ENCODE peak calls at places on chromosome 16, in five cellular contexts. One of them, this sample, is unnamed.

GRCh38 chr16:11833951-11834695 is 17.2 kb downstream of the RSL1D1 start:
- DNase-seq in fibroblast of the aortic adventitia: peak; percentile 67
- DNase-seq in stimulated activated effector memory CD8-positive, alpha-beta T cell treated with anti-CD3 and anti-CD28 coated beads, Interleukin-12 subunit alpha, Interleukin-12 subunit beta, amount 100 ng/mL, for 72 hours: no peak
- DNase-seq in posterior cingulate gyrus: no peak
- DNase-seq in stimulated activated naive CD4-positive, alpha-beta T cell: no peak
- DNase-seq in this sample: no peak

GRCh38 chr16:760498-761343 is at the start of gene MSLN:
- DNase-seq in fibroblast of the aortic adventitia: no peak
- DNase-seq in stimulated activated naive CD4-positive, alpha-beta T cell: no peak
- DNase-seq in stimulated activated effector memory CD8-positive, alpha-beta T cell treated with anti-CD3 and anti-CD28 coated beads, Interleukin-12 subunit alpha, Interleukin-12 subunit beta, amount 100 ng/mL, for 72 hours: no peak
- DNase-seq in posterior cingulate gyrus: no peak
- DNase-seq in this sample: no peak

GRCh38 chr16:73389075-73389474 is 341.1 kb upstream of the ZFHX3 start:
- DNase-seq in fibroblast of the aortic adventitia: no peak
- DNase-seq in stimulated activated naive CD4-positive, alpha-beta T cell: no peak
- DNase-seq in stimulated activated effector memory CD8-positive, alpha-beta T cell treated with anti-CD3 and anti-CD28 coated beads, Interleukin-12 subunit alpha, Interleukin-12 subunit beta, amount 100 ng/mL, for 72 hours: no peak
- DNase-seq in posterior cingulate gyrus: no peak
- DNase-seq in this sample: no peak

GRCh38 chr16:82629441-82630027 is 2.8 kb downstream of the CDH13 start:
- DNase-seq in stimulated activated naive CD4-positive, alpha-beta T cell: no peak
- DNase-seq in posterior cingulate gyrus: no peak
- DNase-seq in stimulated activated effector memory CD8-positive, alpha-beta T cell treated with anti-CD3 and anti-CD28 coated beads, Interleukin-12 subunit alpha, Interleukin-12 subunit beta, amount 100 ng/mL, for 72 hours: no peak
- DNase-seq in fibroblast of the aortic adventitia: peak; percentile 87
- DNase-seq in this sample: no peak

GRCh38 chr16:80852261-80852872 is 48.0 kb upstream of the CDYL2 start:
- DNase-seq in stimulated activated effector memory CD8-positive, alpha-beta T cell treated with anti-CD3 and anti-CD28 coated beads, Interleukin-12 subunit alpha, Interleukin-12 subunit beta, amount 100 ng/mL, for 72 hours: peak; percentile 3
- DNase-seq in stimulated activated naive CD4-positive, alpha-beta T cell: no peak
- DNase-seq in fibroblast of the aortic adventitia: peak; percentile 24
- DNase-seq in posterior cingulate gyrus: no peak
- DNase-seq in this sample: no peak

GRCh38 chr16:67040906-67041305 is 12.0 kb downstream of the CBFB start:
- DNase-seq in posterior cingulate gyrus: no peak
- DNase-seq in stimulated activated effector memory CD8-positive, alpha-beta T cell treated with anti-CD3 and anti-CD28 coated beads, Interleukin-12 subunit alpha, Interleukin-12 subunit beta, amount 100 ng/mL, for 72 hours: no peak
- DNase-seq in fibroblast of the aortic adventitia: peak; percentile 80
- DNase-seq in stimulated activated naive CD4-positive, alpha-beta T cell: no peak
- DNase-seq in this sample: no peak

GRCh38 chr16:1494129-1494640 is 1.0 kb downstream of the TELO2 start:
- DNase-seq in posterior cingulate gyrus: peak; percentile 68
- DNase-seq in stimulated activated effector memory CD8-positive, alpha-beta T cell treated with anti-CD3 and anti-CD28 coated beads, Interleukin-12 subunit alpha, Interleukin-12 subunit beta, amount 100 ng/mL, for 72 hours: no peak
- DNase-seq in fibroblast of the aortic adventitia: peak; percentile 83
- DNase-seq in stimulated activated naive CD4-positive, alpha-beta T cell: no peak
- DNase-seq in this sample: no peak

GRCh38 chr16:22659933-22660332 is 149.2 kb downstream of the NPIPB5 start:
- DNase-seq in fibroblast of the aortic adventitia: no peak
- DNase-seq in stimulated activated effector memory CD8-positive, alpha-beta T cell treated with anti-CD3 and anti-CD28 coated beads, Interleukin-12 subunit alpha, Interleukin-12 subunit beta, amount 100 ng/mL, for 72 hours: no peak
- DNase-seq in posterior cingulate gyrus: peak; percentile 80
- DNase-seq in stimulated activated naive CD4-positive, alpha-beta T cell: no peak
- DNase-seq in this sample: no peak

GRCh38 chr16:49499018-49499785 is 125.6 kb downstream of the C16orf78 start:
- DNase-seq in fibroblast of the aortic adventitia: no peak
- DNase-seq in stimulated activated naive CD4-positive, alpha-beta T cell: no peak
- DNase-seq in posterior cingulate gyrus: peak; percentile 75
- DNase-seq in stimulated activated effector memory CD8-positive, alpha-beta T cell treated with anti-CD3 and anti-CD28 coated beads, Interleukin-12 subunit alpha, Interleukin-12 subunit beta, amount 100 ng/mL, for 72 hours: no peak
- DNase-seq in this sample: no peak

This sample was measured in naive thymus-derived CD8-positive, alpha-beta T cell.